ENCODE peak calls at places on chromosomes 4 and X, in four cellular contexts. T, L, K and A are unnamed samples.

GRCh38 chrX:37746268-37746931 is 33.5 kb upstream of the CYBB start:
- DNase-seq in T (no peak), L (no peak), K (no peak), A (no peak)

GRCh38 chr4:87073187-87073569 is 138.4 kb downstream of the AFF1 start:
- DNase-seq in T (no peak), L (no peak), K (no peak), A (no peak)

GRCh38 chrX:131747173-131747572 is 203.3 kb downstream of the OR13H1 start:
- DNase-seq in T (no peak), L (no peak), K (no peak), A (peak; percentile 74)

GRCh38 chrX:120251471-120252011 is 929 bp downstream of the ZBTB33 start:
- DNase-seq in T (peak; percentile 60), L (peak; percentile 16), K (no peak), A (no peak)

GRCh38 chr4:1196421-1197183 is 24.2 kb upstream of the SPON2 start:
- DNase-seq in T (no peak), L (no peak), K (no peak), A (peak; percentile 27)

GRCh38 chr4:141127884-141128283 is 5.4 kb downstream of the RNF150 start:
- DNase-seq in T (no peak), L (no peak), K (no peak), A (no peak)

GRCh38 chrX:131783555-131784338 is 239.4 kb upstream of the STK26 start:
- DNase-seq in T (no peak), L (no peak), K (no peak), A (peak; percentile 85)

GRCh38 chr4:158410272-158410671 is 111.4 kb upstream of the RXFP1 start:
- DNase-seq in T (no peak), L (no peak), K (no peak), A (no peak)

GRCh38 chrX:128504496-128504895 is 452.3 kb upstream of the ACTRT1 start:
- DNase-seq in T (no peak), L (no peak), K (no peak), A (no peak)

GRCh38 chr4:101232074-101232776 is 115.1 kb downstream of the PPP3CA start:
- DNase-seq in T (no peak), L (no peak), K (no peak), A (no peak)

GRCh38 chr4:139301821-139302611 is at the start of gene NDUFC1:
- DNase-seq in T (peak; percentile 78), L (peak; percentile 69), K (no peak), A (peak; percentile 46)

GRCh38 chr4:145230726-145231125 is 50.3 kb upstream of the OTUD4 start:
- DNase-seq in T (no peak), L (no peak), K (no peak), A (no peak)

GRCh38 chr4:134278675-134279074 is 77.1 kb upstream of the PABPC4L start:
- DNase-seq in T (no peak), L (no peak), K (no peak), A (no peak)

GRCh38 chr4:146134761-146135160 is 40.8 kb upstream of the LSM6 start:
- DNase-seq in T (no peak), L (no peak), K (no peak), A (no peak)

GRCh38 chrX:15790766-15791380 is 589 bp downstream of the ZRSR2 start:
- DNase-seq in T (no peak), L (no peak), K (no peak), A (no peak)

GRCh38 chrX:38126179-38126578 is 94.5 kb downstream of the SRPX start:
- DNase-seq in T (no peak), L (no peak), K (no peak), A (no peak)

GRCh38 chr4:3877236-3877635 is 111.1 kb downstream of the ADRA2C start:
- DNase-seq in T (no peak), L (no peak), K (no peak), A (no peak)

GRCh38 chr4:111633663-111634266 is 511.5 kb upstream of the FAM241A start:
- DNase-seq in T (no peak), L (no peak), K (no peak), A (no peak)

GRCh38 chr4:111631157-111631999 is 513.9 kb upstream of the FAM241A start:
- DNase-seq in T (no peak), L (no peak), K (no peak), A (no peak)

GRCh38 chr4:111628437-111628836 is 516.8 kb upstream of the FAM241A start:
- DNase-seq in T (no peak), L (no peak), K (no peak), A (no peak)

GRCh38 chr4:111632752-111633151 is 512.5 kb upstream of the FAM241A start:
- DNase-seq in T (no peak), L (no peak), K (no peak), A (no peak)

DNA sequence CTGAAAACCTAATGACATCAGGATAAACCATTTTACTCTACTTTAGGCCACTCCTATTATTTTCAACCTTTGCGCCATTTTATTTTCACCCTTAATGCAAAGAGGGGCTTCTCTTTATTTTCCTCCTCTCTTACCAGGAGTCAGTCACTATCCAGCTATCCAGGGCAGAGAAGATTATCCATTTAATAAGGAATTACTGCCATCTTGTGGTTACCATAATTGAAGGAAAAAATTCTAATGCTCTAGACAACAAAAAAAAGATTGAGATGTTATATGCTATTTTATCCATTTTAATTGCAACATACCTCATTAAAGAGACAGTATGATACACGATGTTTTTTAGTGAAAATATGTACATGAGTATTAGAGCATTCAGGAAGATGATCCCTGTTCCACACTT is 514.5 kb upstream of the FAM241A start:
- DNase-seq in T (no peak), L (no peak), K (no peak), A (no peak)
- TF ChIP-seq CTCF in T (peak; percentile 13), L (no peak), K (peak; percentile 56), A (peak; percentile 2)

GRCh38 chr4:117533501-117533900 is 448.1 kb upstream of the TRAM1L1 start:
- DNase-seq in T (no peak), L (no peak), K (no peak), A (no peak)
- TF ChIP-seq CTCF in T (no peak), L (no peak), K (no peak), A (no peak)

GRCh38 chr4:184401397-184402171 is 72.8 kb downstream of the IRF2 start:
- DNase-seq in T (no peak), L (no peak), K (no peak), A (no peak)

GRCh38 chr4:184398741-184399504 is 75.4 kb downstream of the IRF2 start:
- DNase-seq in T (no peak), L (no peak), K (no peak), A (no peak)

GRCh38 chr4:184400891-184401290 is 73.5 kb downstream of the IRF2 start:
- DNase-seq in T (no peak), L (no peak), K (no peak), A (no peak)

GRCh38 chr4:184399505-184399893 is 74.9 kb downstream of the IRF2 start:
- DNase-seq in T (no peak), L (no peak), K (no peak), A (no peak)

DNA sequence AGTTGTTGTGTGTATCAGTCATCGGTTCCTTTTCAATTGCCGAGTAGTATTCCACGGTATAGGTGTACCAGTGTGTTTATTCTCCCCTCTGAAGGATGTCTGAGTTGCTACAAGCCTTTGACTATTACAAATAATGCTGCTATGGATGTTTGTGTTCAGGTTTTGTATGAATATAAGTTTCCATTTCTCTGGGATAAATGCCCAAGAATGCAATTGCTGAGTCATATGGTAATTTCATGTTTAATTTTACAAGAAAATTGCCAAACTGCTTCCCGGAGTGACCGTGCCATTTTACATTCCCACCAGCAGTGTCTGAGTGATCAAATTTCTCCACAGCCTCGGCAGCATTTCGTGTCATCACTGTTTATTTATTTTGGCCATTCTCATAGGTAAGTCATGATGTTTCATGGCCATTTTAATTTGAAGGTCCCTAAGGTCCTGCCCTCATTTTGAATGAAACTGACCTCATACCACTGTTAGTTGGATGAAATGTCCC is 73.9 kb downstream of the IRF2 start:
- DNase-seq in T (no peak), L (no peak), K (peak; percentile 75), A (no peak)
- TF ChIP-seq CTCF in T (peak; percentile 15), L (no peak), K (peak; percentile 56), A (no peak)

DNA sequence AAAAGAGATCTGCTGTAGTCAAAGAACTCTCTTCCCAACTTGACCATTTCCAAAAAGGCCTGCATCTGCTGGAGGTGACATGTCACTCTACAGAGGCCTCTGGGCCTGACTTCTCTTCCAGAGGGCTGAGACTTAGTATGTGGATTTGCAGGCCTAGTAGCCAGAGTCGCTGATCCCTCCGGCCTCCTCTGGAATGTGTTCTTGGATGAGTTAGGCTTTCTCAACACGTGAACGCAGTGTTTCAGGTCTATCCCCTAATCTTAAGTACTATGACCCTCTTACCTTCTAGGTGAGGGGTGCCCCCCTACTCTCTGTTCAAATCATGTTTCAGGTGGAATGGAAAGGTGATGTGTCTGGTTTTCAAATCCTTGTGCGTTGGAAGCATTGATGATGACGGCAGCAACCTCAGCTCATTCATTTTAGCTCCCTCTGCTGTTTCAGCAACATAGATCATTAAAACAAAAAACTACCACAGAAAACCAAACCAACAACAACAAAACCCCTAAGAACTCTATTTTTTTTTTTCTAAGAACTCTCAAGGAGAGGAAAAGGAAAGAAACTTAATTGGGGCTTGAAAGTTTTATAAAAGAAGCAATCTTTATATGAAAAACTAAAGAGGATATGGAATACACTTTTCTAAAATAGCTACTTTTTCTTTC is 56.4 kb downstream of the RWDD4 start:
- DNase-seq in T (no peak), L (no peak), K (no peak), A (no peak)
- TF ChIP-seq CTCF in T (peak; percentile 31), L (no peak), K (peak; percentile 57), A (no peak)

DNA sequence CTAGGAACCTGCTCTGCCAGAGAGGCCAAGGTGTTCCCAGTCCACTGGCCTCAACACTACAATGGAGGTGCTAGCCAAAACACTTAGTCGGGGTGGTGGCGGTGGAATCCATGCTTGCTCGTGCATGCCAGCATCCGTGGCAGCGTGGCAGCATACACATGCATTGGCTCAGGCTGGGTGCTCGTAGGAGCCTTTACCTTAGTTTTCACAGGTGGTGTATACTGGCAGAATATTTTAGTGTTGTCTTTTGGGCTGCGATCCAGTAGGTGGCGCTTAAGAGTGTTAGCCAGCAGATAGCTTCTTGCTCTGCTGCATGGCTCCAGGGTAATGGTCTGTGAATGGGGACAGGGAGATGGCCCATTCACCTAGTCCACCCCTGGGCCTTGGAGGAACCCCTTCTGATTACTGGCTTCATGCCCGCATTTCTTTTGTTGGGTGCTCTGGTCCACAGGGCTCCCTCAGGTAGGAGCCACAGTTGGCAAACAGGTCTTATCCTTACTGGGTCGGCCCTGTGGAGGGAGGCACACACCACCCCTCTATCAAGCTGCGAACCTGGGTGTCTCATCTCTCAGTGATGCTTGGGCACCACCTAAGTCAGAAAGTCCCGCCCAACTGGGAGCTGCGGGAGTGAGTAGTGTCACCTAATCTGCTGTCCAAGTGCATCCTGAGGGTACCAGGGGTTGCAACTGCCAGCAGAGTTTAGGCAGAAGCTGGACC is 40.0 kb downstream of the RIPPLY1 start:
- DNase-seq in T (no peak), L (peak; percentile 33), K (no peak), A (peak; percentile 30)
- TF ChIP-seq CTCF in T (no peak), L (no peak), K (peak; percentile 17), A (no peak)